ENCODE peak calls at places on chromosomes 16 and 17, in seven cellular contexts. A is WERI-Rb-1, Q is breast epithelium, H is ACHN, C is EL, V is iPS-NIHi11, I is left cardiac atrium. M is an unnamed sample.
A peak's percentile ranks its signal among the peaks of the same experiment; 100 is the strongest.

GRCh38 chr16:57039148-57039812 is 49.9 kb downstream of the NLRC5 start:
- DNase-seq in A (no peak), I (no peak), H (no peak), Q (no peak), C (peak; percentile 66), V (no peak), M (no peak)

GRCh38 chr16:9713151-9713550 is 469.1 kb downstream of the GRIN2A start:
- DNase-seq in V (peak; percentile 12), C (no peak), A (no peak), I (no peak), Q (no peak), H (no peak), M (no peak)

GRCh38 chr16:85334718-85335583 is 222.7 kb upstream of the CIBAR2 start:
- DNase-seq in V (peak; percentile 66), C (no peak), I (peak; percentile 43), H (no peak), A (no peak), Q (no peak), M (peak; percentile 15)

GRCh38 chr16:46822270-46822669 is 8.7 kb downstream of the C16orf87 start:
- DNase-seq in Q (no peak), V (no peak), A (no peak), H (no peak), C (peak; percentile 85), I (no peak), M (no peak)

GRCh38 chr16:65176603-65177002 is 54.7 kb upstream of the CDH11 start:
- DNase-seq in C (peak; percentile 74), I (no peak), V (no peak), A (no peak), Q (no peak), H (no peak), M (no peak)

GRCh38 chr16:2016407-2016922 is 3.1 kb upstream of the NPW start:
- DNase-seq in H (no peak), A (peak; percentile 38), V (peak; percentile 50), I (peak; percentile 24), C (no peak), Q (no peak), M (no peak)

GRCh38 chr17:75756451-75757085 is 8.4 kb downstream of the GALK1 start:
- DNase-seq in V (no peak), C (no peak), Q (no peak), A (no peak), H (no peak), I (no peak), M (no peak)

GRCh38 chr17:65268832-65269231 is 131.7 kb downstream of the RGS9 start:
- DNase-seq in H (no peak), A (no peak), C (peak; percentile 55), V (no peak), I (no peak), Q (no peak), M (no peak)

GRCh38 chr16:29898135-29898534 is 1.2 kb downstream of the SEZ6L2 start:
- DNase-seq in H (no peak), C (no peak), Q (no peak), V (peak; percentile 46), I (no peak), A (no peak), M (no peak)

GRCh38 chr16:87324411-87325275 is 7.5 kb upstream of the C16orf95 start:
- DNase-seq in C (peak; percentile 14), V (peak; percentile 94), H (peak; percentile 46), I (no peak), Q (no peak), A (peak; percentile 27), M (no peak)

GRCh38 chr17:31388351-31388750 is 3.1 kb upstream of the RAB11FIP4 start:
- DNase-seq in H (no peak), V (no peak), Q (no peak), A (no peak), I (no peak), C (no peak), M (no peak)

GRCh38 chr17:44916059-44916780 is 920 bp upstream of the GFAP start:
- DNase-seq in Q (no peak), I (no peak), A (peak; percentile 26), H (no peak), C (no peak), V (no peak), M (no peak)

GRCh38 chr17:15261063-15261817 is 3.9 kb downstream of the PMP22 start:
- DNase-seq in H (peak; percentile 76), I (peak; percentile 67), C (peak; percentile 69), Q (peak; percentile 52), V (peak; percentile 58), A (peak; percentile 33), M (no peak)

GRCh38 chr17:41456206-41456605 is 11.0 kb downstream of the KRT32 start:
- DNase-seq in I (no peak), C (no peak), Q (peak; percentile 36), H (peak; percentile 37), A (no peak), V (peak; percentile 51), M (no peak)

GRCh38 chr17:8622191-8622590 is 8.3 kb downstream of the MYH10 start:
- DNase-seq in A (no peak), I (no peak), V (no peak), H (no peak), C (no peak), Q (no peak), M (no peak)